ENCODE peak calls at places on chromosome 11, in seven cellular contexts. L is HEK293T, E is DMS 273 treated with DMSO at 0.1 percent for 48 hours, Z is germinal center, Y is amniotic stem cell, U is IMR-90, T is HTR-8/SVneo. W is an unnamed sample.

GRCh38 chr11:115765803-115766239 is 261.6 kb upstream of the CADM1 start:
- DNase-seq in E (no peak), T (no peak), Y (no peak), L (no peak), Z (no peak), U (peak; percentile 81), W (no peak)

GRCh38 chr11:45288395-45288794 is 2.3 kb upstream of the SYT13 start:
- DNase-seq in Y (no peak), U (no peak), Z (no peak), T (no peak), E (no peak), L (no peak), W (no peak)

GRCh38 chr11:31045335-31045734 is 324.2 kb downstream of the DCDC1 start:
- DNase-seq in L (peak; percentile 15), T (no peak), Y (no peak), E (no peak), U (no peak), Z (no peak), W (no peak)

GRCh38 chr11:68385128-68385527 is 72.7 kb downstream of the LRP5 start:
- DNase-seq in Y (no peak), E (no peak), U (no peak), T (no peak), Z (no peak), L (no peak), W (no peak)

GRCh38 chr11:48107188-48107704 is 109.4 kb upstream of the OR4B1 start:
- DNase-seq in U (peak; percentile 67), L (no peak), T (peak; percentile 21), Z (peak; percentile 73), E (no peak), Y (no peak), W (no peak)

GRCh38 chr11:119684361-119685072 is 44.5 kb downstream of the NECTIN1 start:
- DNase-seq in Y (peak; percentile 39), T (peak; percentile 84), Z (no peak), U (peak; percentile 75), E (no peak), L (no peak), W (no peak)

GRCh38 chr11:89477175-89477574 is 14.0 kb downstream of the NOX4 start:
- DNase-seq in Y (no peak), Z (no peak), E (no peak), T (no peak), U (no peak), L (no peak), W (no peak)

GRCh38 chr11:10139656-10140055 is 154.4 kb downstream of the SBF2 start:
- DNase-seq in E (no peak), Z (no peak), T (peak; percentile 21), L (no peak), Y (peak; percentile 50), U (peak; percentile 68), W (no peak)

GRCh38 chr11:15944460-15944859 is 411.9 kb downstream of the SOX6 start:
- DNase-seq in Y (no peak), E (no peak), T (no peak), U (peak; percentile 12), Z (no peak), L (no peak), W (no peak)

GRCh38 chr11:18265949-18266348 is at the start of gene SAA1:
- DNase-seq in E (no peak), U (no peak), Y (no peak), T (no peak), L (no peak), Z (no peak), W (no peak)

GRCh38 chr11:63537293-63538101 is 889 bp downstream of the PLAAT4 start:
- DNase-seq in U (peak; percentile 4), E (peak; percentile 53), Z (no peak), T (no peak), Y (no peak), L (no peak), W (no peak)

GRCh38 chr11:114832532-114833125 is 154.3 kb downstream of the NXPE2 start:
- DNase-seq in U (no peak), L (no peak), E (no peak), T (no peak), Z (no peak), Y (no peak), W (no peak)

GRCh38 chr11:120527111-120527748 is 15.7 kb downstream of the GRIK4 start:
- DNase-seq in U (peak; percentile 57), L (no peak), Z (no peak), T (no peak), Y (peak; percentile 18), E (no peak), W (no peak)

GRCh38 chr11:23359297-23359696 is 499.0 kb upstream of the CCDC179 start:
- DNase-seq in E (no peak), T (peak; percentile 73), Y (peak; percentile 45), U (peak; percentile 97), L (no peak), Z (no peak), W (no peak)

GRCh38 chr11:15627560-15627959 is 512.8 kb downstream of the INSC start:
- DNase-seq in E (no peak), L (no peak), U (peak; percentile 74), Z (no peak), T (peak; percentile 8), Y (no peak), W (no peak)

GRCh38 chr11:61954106-61955030 is 4.2 kb downstream of the BEST1 start:
- DNase-seq in E (no peak), T (no peak), L (no peak), U (no peak), Z (no peak), Y (no peak), W (no peak)

GRCh38 chr11:63837719-63838118 is 1.2 kb upstream of the MARK2 start:
- DNase-seq in E (no peak), T (no peak), Y (no peak), Z (no peak), U (no peak), L (no peak), W (no peak)

GRCh38 chr11:70230151-70230839 is 27.2 kb downstream of the FADD start:
- DNase-seq in Y (no peak), E (no peak), L (no peak), T (no peak), U (no peak), Z (no peak), W (no peak)

GRCh38 chr11:69939551-69940245 is 120.5 kb upstream of the FGF3 start:
- DNase-seq in Y (no peak), U (peak; percentile 77), Z (no peak), T (no peak), E (no peak), L (no peak), W (no peak)

GRCh38 chr11:63165710-63166310 is 21.8 kb upstream of the SLC22A24 start:
- DNase-seq in U (no peak), T (no peak), L (no peak), E (no peak), Z (no peak), Y (no peak), W (no peak)

GRCh38 chr11:93939084-93939780 is 81.9 kb upstream of the HEPHL1 start:
- DNase-seq in U (peak; percentile 11), L (no peak), E (no peak), T (no peak), Y (no peak), Z (no peak), W (no peak)

GRCh38 chr11:66981976-66982578 is 7.0 kb downstream of the C11orf86 start:
- DNase-seq in U (peak; percentile 91), Y (peak; percentile 75), Z (no peak), L (no peak), E (peak; percentile 60), T (peak; percentile 78), W (no peak)

GRCh38 chr11:1988667-1989317 is 8.8 kb downstream of the H19 start:
- DNase-seq in Z (no peak), Y (no peak), U (no peak), L (no peak), T (no peak), E (no peak), W (no peak)

GRCh38 chr11:11403763-11404725 is 51.0 kb upstream of the CSNK2A3 start:
- DNase-seq in Y (peak; percentile 24), L (no peak), T (no peak), E (no peak), U (peak; percentile 41), Z (no peak), W (no peak)

GRCh38 chr11:94243571-94244229 is 60.7 kb upstream of the IZUMO1R start:
- DNase-seq in Y (no peak), E (no peak), Z (no peak), T (no peak), L (no peak), U (peak; percentile 8), W (no peak)

GRCh38 chr11:57792060-57792541 is 30.5 kb downstream of the CTNND1 start:
- DNase-seq in Y (no peak), L (no peak), T (no peak), E (no peak), U (peak; percentile 53), Z (peak; percentile 63), W (no peak)